ENCODE peak calls at places on chromosome 1, in seven cellular contexts. One of them, this sample, is unnamed.

GRCh38 chr1:81549588-81550127 is 251.1 kb upstream of the ADGRL2 start:
- DNase-seq in transverse colon: no peak
- DNase-seq in GM12864: peak
- DNase-seq in Peyer's patch: no peak
- DNase-seq in psoas muscle: no peak
- DNase-seq in Caco-2: peak
- DNase-seq in epithelial cell of esophagus: peak
- DNase-seq in this sample: no peak

GRCh38 chr1:178389441-178389840 is 107.3 kb downstream of the CLEC20A start:
- DNase-seq in transverse colon: no peak
- DNase-seq in GM12864: no peak
- DNase-seq in Peyer's patch: no peak
- DNase-seq in psoas muscle: no peak
- DNase-seq in Caco-2: no peak
- DNase-seq in epithelial cell of esophagus: no peak
- DNase-seq in this sample: no peak

GRCh38 chr1:172719694-172720138 is 60.8 kb downstream of the FASLG start:
- DNase-seq in transverse colon: no peak
- DNase-seq in GM12864: no peak
- DNase-seq in Peyer's patch: no peak
- DNase-seq in psoas muscle: no peak
- DNase-seq in Caco-2: peak
- DNase-seq in epithelial cell of esophagus: peak
- DNase-seq in this sample: peak

GRCh38 chr1:28172690-28173150 is 3.8 kb downstream of the PTAFR start:
- DNase-seq in transverse colon: peak
- DNase-seq in GM12864: peak
- DNase-seq in Peyer's patch: peak
- DNase-seq in psoas muscle: no peak
- DNase-seq in Caco-2: peak
- DNase-seq in epithelial cell of esophagus: no peak
- DNase-seq in this sample: no peak

GRCh38 chr1:116503535-116504307 is 67.1 kb downstream of the CD58 start:
- DNase-seq in transverse colon: no peak
- DNase-seq in GM12864: no peak
- DNase-seq in Peyer's patch: no peak
- DNase-seq in psoas muscle: no peak
- DNase-seq in Caco-2: no peak
- DNase-seq in epithelial cell of esophagus: no peak
- DNase-seq in this sample: no peak

GRCh38 chr1:113905435-113905861 is 322 bp downstream of the DCLRE1B start:
- DNase-seq in transverse colon: peak
- DNase-seq in GM12864: no peak
- DNase-seq in Peyer's patch: no peak
- DNase-seq in psoas muscle: no peak
- DNase-seq in Caco-2: peak
- DNase-seq in epithelial cell of esophagus: peak
- DNase-seq in this sample: no peak

GRCh38 chr1:118999348-119000071 is 11.4 kb upstream of the TBX15 start:
- DNase-seq in transverse colon: no peak
- DNase-seq in GM12864: no peak
- DNase-seq in Peyer's patch: no peak
- DNase-seq in psoas muscle: no peak
- DNase-seq in Caco-2: no peak
- DNase-seq in epithelial cell of esophagus: no peak
- DNase-seq in this sample: no peak

GRCh38 chr1:109640285-109640865 is 15.5 kb upstream of the GSTM4 start:
- DNase-seq in transverse colon: peak
- DNase-seq in GM12864: no peak
- DNase-seq in Peyer's patch: peak
- DNase-seq in psoas muscle: peak
- DNase-seq in Caco-2: peak
- DNase-seq in epithelial cell of esophagus: peak
- DNase-seq in this sample: no peak

GRCh38 chr1:240608707-240609106 is 3.2 kb downstream of the GREM2 start:
- DNase-seq in transverse colon: peak
- DNase-seq in GM12864: no peak
- DNase-seq in Peyer's patch: no peak
- DNase-seq in psoas muscle: no peak
- DNase-seq in Caco-2: peak
- DNase-seq in epithelial cell of esophagus: peak
- DNase-seq in this sample: no peak

GRCh38 chr1:39394598-39394997 is 96.8 kb upstream of the BMP8A start:
- DNase-seq in transverse colon: no peak
- DNase-seq in GM12864: no peak
- DNase-seq in Peyer's patch: no peak
- DNase-seq in psoas muscle: no peak
- DNase-seq in Caco-2: no peak
- DNase-seq in epithelial cell of esophagus: peak
- DNase-seq in this sample: peak

GRCh38 chr1:207745839-207746767 is 5.8 kb upstream of the CD46 start:
- DNase-seq in transverse colon: no peak
- DNase-seq in GM12864: no peak
- DNase-seq in Peyer's patch: no peak
- DNase-seq in psoas muscle: no peak
- DNase-seq in Caco-2: peak
- DNase-seq in epithelial cell of esophagus: no peak
- DNase-seq in this sample: no peak

GRCh38 chr1:31523769-31524168 is 52.5 kb upstream of the TINAGL1 start:
- DNase-seq in transverse colon: peak
- DNase-seq in GM12864: no peak
- DNase-seq in Peyer's patch: peak
- DNase-seq in psoas muscle: peak
- DNase-seq in Caco-2: no peak
- DNase-seq in epithelial cell of esophagus: peak
- DNase-seq in this sample: no peak

GRCh38 chr1:29259802-29260441 is 23.6 kb downstream of the PTPRU start:
- DNase-seq in transverse colon: peak
- DNase-seq in GM12864: no peak
- DNase-seq in Peyer's patch: peak
- DNase-seq in psoas muscle: peak
- DNase-seq in Caco-2: no peak
- DNase-seq in epithelial cell of esophagus: peak
- DNase-seq in this sample: no peak

GRCh38 chr1:45205000-45205909 is 1.1 kb downstream of the ZSWIM5 start:
- DNase-seq in transverse colon: peak
- DNase-seq in GM12864: no peak
- DNase-seq in Peyer's patch: peak
- DNase-seq in psoas muscle: peak
- DNase-seq in Caco-2: peak
- DNase-seq in epithelial cell of esophagus: peak
- DNase-seq in this sample: no peak

GRCh38 chr1:104765115-104765514 is 1015.4 kb downstream of the AMY1C start:
- DNase-seq in transverse colon: no peak
- DNase-seq in GM12864: no peak
- DNase-seq in Peyer's patch: no peak
- DNase-seq in psoas muscle: no peak
- DNase-seq in Caco-2: no peak
- DNase-seq in epithelial cell of esophagus: peak
- DNase-seq in this sample: peak

GRCh38 chr1:167933779-167934178 is 2.7 kb upstream of the DCAF6 start:
- DNase-seq in transverse colon: no peak
- DNase-seq in GM12864: no peak
- DNase-seq in Peyer's patch: no peak
- DNase-seq in psoas muscle: no peak
- DNase-seq in Caco-2: no peak
- DNase-seq in epithelial cell of esophagus: no peak
- DNase-seq in this sample: no peak

GRCh38 chr1:218380125-218380977 is 35.2 kb downstream of the TGFB2 start:
- DNase-seq in transverse colon: no peak
- DNase-seq in GM12864: no peak
- DNase-seq in Peyer's patch: no peak
- DNase-seq in psoas muscle: no peak
- DNase-seq in Caco-2: peak
- DNase-seq in epithelial cell of esophagus: peak
- DNase-seq in this sample: peak

GRCh38 chr1:194419721-194420120 is 1233.3 kb upstream of the B3GALT2 start:
- DNase-seq in transverse colon: no peak
- DNase-seq in GM12864: no peak
- DNase-seq in Peyer's patch: no peak
- DNase-seq in psoas muscle: no peak
- DNase-seq in Caco-2: no peak
- DNase-seq in epithelial cell of esophagus: no peak
- DNase-seq in this sample: no peak

GRCh38 chr1:19684677-19685076 is 20.0 kb downstream of the HTR6 start:
- DNase-seq in transverse colon: no peak
- DNase-seq in GM12864: no peak
- DNase-seq in Peyer's patch: no peak
- DNase-seq in psoas muscle: no peak
- DNase-seq in Caco-2: no peak
- DNase-seq in epithelial cell of esophagus: no peak
- DNase-seq in this sample: no peak

GRCh38 chr1:160813215-160813614 is 17.2 kb downstream of the LY9 start:
- DNase-seq in transverse colon: no peak
- DNase-seq in GM12864: no peak
- DNase-seq in Peyer's patch: peak
- DNase-seq in psoas muscle: no peak
- DNase-seq in Caco-2: peak
- DNase-seq in epithelial cell of esophagus: peak
- DNase-seq in this sample: peak

GRCh38 chr1:227240983-227241382 is 77.3 kb downstream of the CDC42BPA start:
- DNase-seq in transverse colon: no peak
- DNase-seq in GM12864: no peak
- DNase-seq in Peyer's patch: no peak
- DNase-seq in psoas muscle: no peak
- DNase-seq in Caco-2: no peak
- DNase-seq in epithelial cell of esophagus: no peak
- DNase-seq in this sample: no peak

GRCh38 chr1:227234998-227235405 is 83.3 kb downstream of the CDC42BPA start:
- DNase-seq in transverse colon: no peak
- DNase-seq in GM12864: no peak
- DNase-seq in Peyer's patch: no peak
- DNase-seq in psoas muscle: no peak
- DNase-seq in Caco-2: peak
- DNase-seq in epithelial cell of esophagus: peak
- DNase-seq in this sample: peak
- TF ChIP-seq CTCF in transverse colon: peak
- TF ChIP-seq CTCF in GM12864: peak
- TF ChIP-seq CTCF in Peyer's patch: peak
- TF ChIP-seq CTCF in psoas muscle: peak
- TF ChIP-seq CTCF in Caco-2: peak
- TF ChIP-seq CTCF in epithelial cell of esophagus: peak
- TF ChIP-seq CTCF in this sample: peak

GRCh38 chr1:246280551-246280950 is 226.5 kb downstream of the SMYD3 start:
- DNase-seq in transverse colon: no peak
- DNase-seq in GM12864: no peak
- DNase-seq in Peyer's patch: peak
- DNase-seq in psoas muscle: no peak
- DNase-seq in Caco-2: peak
- DNase-seq in epithelial cell of esophagus: peak
- DNase-seq in this sample: no peak
- TF ChIP-seq CTCF in transverse colon: no peak
- TF ChIP-seq CTCF in GM12864: no peak
- TF ChIP-seq CTCF in Peyer's patch: peak
- TF ChIP-seq CTCF in psoas muscle: no peak
- TF ChIP-seq CTCF in Caco-2: no peak
- TF ChIP-seq CTCF in epithelial cell of esophagus: peak
- TF ChIP-seq CTCF in this sample: peak

DNA sequence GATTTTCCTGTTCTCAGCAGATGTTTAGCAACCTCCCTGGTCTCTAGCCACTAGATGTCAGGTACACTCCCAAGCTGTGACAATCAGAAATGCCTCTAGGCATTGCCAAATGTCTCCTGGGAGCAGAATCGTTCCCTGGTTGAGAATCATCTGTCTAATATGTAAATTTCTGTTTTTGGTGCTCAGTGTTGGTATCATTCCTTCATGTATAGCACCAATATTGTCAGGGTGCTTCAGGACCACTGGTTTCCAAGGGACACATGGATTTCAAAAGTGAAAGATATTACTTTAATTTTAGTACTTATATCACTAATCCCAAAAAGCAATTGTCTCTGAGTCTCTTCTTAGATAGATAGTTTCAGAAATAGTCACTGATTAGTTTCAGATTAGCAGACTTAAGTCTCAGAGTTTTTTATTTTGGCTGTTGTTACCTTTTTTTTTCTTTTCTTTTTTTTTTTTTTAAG is 160.1 kb downstream of the PTPRC start:
- DNase-seq in transverse colon: no peak
- DNase-seq in GM12864: no peak
- DNase-seq in Peyer's patch: no peak
- DNase-seq in psoas muscle: no peak
- DNase-seq in Caco-2: no peak
- DNase-seq in epithelial cell of esophagus: no peak
- DNase-seq in this sample: no peak
- TF ChIP-seq CTCF in transverse colon: no peak
- TF ChIP-seq CTCF in GM12864: no peak
- TF ChIP-seq CTCF in Peyer's patch: no peak
- TF ChIP-seq CTCF in psoas muscle: no peak
- TF ChIP-seq CTCF in Caco-2: no peak
- TF ChIP-seq CTCF in epithelial cell of esophagus: no peak
- TF ChIP-seq CTCF in this sample: peak

GRCh38 chr1:155070721-155071556 is 7.4 kb downstream of the EFNA4 start:
- DNase-seq in transverse colon: peak
- DNase-seq in GM12864: no peak
- DNase-seq in Peyer's patch: peak
- DNase-seq in psoas muscle: peak
- DNase-seq in Caco-2: peak
- DNase-seq in epithelial cell of esophagus: peak
- DNase-seq in this sample: no peak
- TF ChIP-seq CTCF in transverse colon: peak
- TF ChIP-seq CTCF in GM12864: peak
- TF ChIP-seq CTCF in Peyer's patch: peak
- TF ChIP-seq CTCF in psoas muscle: peak
- TF ChIP-seq CTCF in Caco-2: peak
- TF ChIP-seq CTCF in epithelial cell of esophagus: no peak
- TF ChIP-seq CTCF in this sample: peak